ENCODE peak calls at places on chromosome 9, in ten cellular contexts. O, I, T, C, B, E, W, V, D and Z are unnamed samples.

GRCh38 chr9:89471390-89471789 is 26.5 kb downstream of the SEMA4D start:
- DNase-seq in E (no peak), C (no peak), B (no peak), W (no peak), T (no peak), V (no peak), O (no peak), I (no peak), D (no peak), Z (no peak)

GRCh38 chr9:87684627-87685204 is 41.2 kb upstream of the CTSL start:
- DNase-seq in E (no peak), O (peak), C (no peak), I (no peak), W (no peak), T (no peak), V (no peak), D (no peak), B (peak), Z (no peak)

GRCh38 chr9:34463098-34463900 is 4.7 kb downstream of the DNAI1 start:
- DNase-seq in T (peak), V (no peak), O (peak), W (no peak), C (no peak), I (no peak), B (no peak), D (no peak), E (no peak), Z (no peak)

GRCh38 chr9:75907329-75907728 is 16.9 kb downstream of the PCSK5 start:
- DNase-seq in B (no peak), I (no peak), C (no peak), W (no peak), T (no peak), O (no peak), V (no peak), E (no peak), D (no peak), Z (no peak)

GRCh38 chr9:130255638-130255930 is 10.0 kb upstream of the HMCN2 start:
- DNase-seq in C (no peak), V (no peak), T (no peak), I (no peak), O (no peak), B (no peak), E (no peak), W (no peak), D (no peak), Z (no peak)

GRCh38 chr9:101162231-101162630 is 133.7 kb downstream of the PLPPR1 start:
- DNase-seq in E (no peak), T (no peak), I (no peak), B (no peak), C (no peak), V (no peak), O (no peak), D (no peak), W (no peak), Z (no peak)

GRCh38 chr9:34047864-34048729 is 590 bp downstream of the UBAP2 start:
- DNase-seq in V (peak), C (no peak), D (no peak), O (peak), W (peak), B (peak), T (peak), E (peak), I (peak), Z (peak)

GRCh38 chr9:29548436-29548835 is 1975.2 kb upstream of the C9orf72 start:
- DNase-seq in O (no peak), W (no peak), C (no peak), E (no peak), T (no peak), I (no peak), V (no peak), D (no peak), B (no peak), Z (no peak)

GRCh38 chr9:73151653-73152382 is at the start of gene ANXA1:
- DNase-seq in W (no peak), D (peak), I (no peak), E (no peak), T (no peak), B (no peak), O (peak), V (no peak), C (peak), Z (peak)

GRCh38 chr9:93184439-93185221 is 691 bp downstream of the WNK2 start:
- DNase-seq in D (no peak), C (no peak), V (no peak), E (no peak), B (peak), T (peak), O (no peak), I (no peak), W (no peak), Z (no peak)

GRCh38 chr9:78325343-78325742 is 28.4 kb downstream of the PSAT1 start:
- DNase-seq in I (peak), T (no peak), E (no peak), W (no peak), O (no peak), C (no peak), D (no peak), V (no peak), B (no peak), Z (no peak)

GRCh38 chr9:37936965-37937364 is 33.0 kb upstream of the SLC25A51 start:
- DNase-seq in I (no peak), V (no peak), T (no peak), D (no peak), B (no peak), O (peak), W (no peak), C (no peak), E (no peak), Z (no peak)

GRCh38 chr9:34991833-34992375 is 2.4 kb downstream of the DNAJB5 start:
- DNase-seq in E (no peak), B (peak), T (peak), W (no peak), C (no peak), D (no peak), I (no peak), V (peak), O (peak), Z (no peak)

GRCh38 chr9:117184173-117184572 is 230.7 kb downstream of the ASTN2 start:
- DNase-seq in D (no peak), E (no peak), W (no peak), V (no peak), B (no peak), O (no peak), T (no peak), C (no peak), I (peak), Z (no peak)

GRCh38 chr9:115170674-115171073 is 52.7 kb upstream of the TNC start:
- DNase-seq in B (no peak), I (no peak), O (no peak), T (no peak), W (no peak), V (no peak), E (no peak), D (no peak), C (no peak), Z (no peak)

GRCh38 chr9:128141604-128142003 is 7.6 kb upstream of the LCN2 start:
- DNase-seq in O (no peak), T (no peak), V (no peak), W (no peak), C (no peak), D (no peak), I (no peak), E (no peak), B (no peak), Z (no peak)

GRCh38 chr9:2726620-2727335 is 9.5 kb downstream of the KCNV2 start:
- DNase-seq in B (no peak), C (no peak), V (no peak), E (no peak), O (no peak), I (no peak), D (no peak), W (no peak), T (no peak), Z (no peak)

GRCh38 chr9:109771084-109771483 is 8.9 kb upstream of the PALM2AKAP2 start:
- DNase-seq in T (no peak), B (no peak), I (no peak), D (no peak), V (no peak), E (no peak), W (no peak), O (peak), C (no peak), Z (no peak)